ENCODE peak calls at places on chromosomes 1 and 21, in nine cellular contexts. N is OCI-LY7, B is GM23338, J is keratinocyte, W is PC-3, U is heart left ventricle, L is WERI-Rb-1, E is esophagus squamous epithelium, Z is endothelial cell of umbilical vein. F is an unnamed sample. For H3K36me3, the result is how much of the 10 kb centered on the place peaks cover.

GRCh38 chr21:43808832-43809251 is 19.5 kb downstream of the RRP1 start:
- DNase-seq in N (peak), U (no peak), W (no peak), B (no peak), L (no peak), E (no peak), Z (no peak), J (no peak), F (peak)

GRCh38 chr1:160711528-160712311 is at the start of gene CD48:
- DNase-seq in J (no peak), W (no peak), E (no peak), Z (no peak), N (peak), L (no peak), B (no peak), U (no peak), F (no peak)

GRCh38 chr1:2910211-2910610 is 108.7 kb upstream of the TTC34 start:
- DNase-seq in U (no peak), E (no peak), J (no peak), N (no peak), Z (no peak), L (no peak), B (no peak), W (no peak), F (no peak)

GRCh38 chr1:200967693-200968468 is 55.6 kb downstream of the KIF21B start:
- DNase-seq in E (no peak), J (no peak), N (no peak), U (no peak), L (no peak), W (no peak), B (no peak), Z (no peak), F (no peak)

GRCh38 chr1:9873992-9874391 is 36.1 kb downstream of the CTNNBIP1 start:
- DNase-seq in N (no peak), W (no peak), U (no peak), L (no peak), B (no peak), E (no peak), Z (no peak), J (no peak), F (no peak)

GRCh38 chr1:53663525-53664300 is 75.3 kb downstream of the GLIS1 start:
- DNase-seq in N (no peak), B (no peak), U (no peak), Z (no peak), L (no peak), W (no peak), E (no peak), J (no peak), F (no peak)

GRCh38 chr1:167489581-167490340 is 28.6 kb downstream of the CD247 start:
- DNase-seq in J (no peak), W (no peak), U (no peak), E (no peak), L (no peak), N (no peak), Z (no peak), B (peak), F (no peak)

GRCh38 chr1:186948542-186948941 is 119.8 kb downstream of the PLA2G4A start:
- DNase-seq in W (no peak), L (peak), N (no peak), J (no peak), Z (peak), U (no peak), B (no peak), E (no peak), F (peak)

GRCh38 chr21:37008705-37009104 is 2.2 kb downstream of the RIPPLY3 start:
- DNase-seq in U (no peak), E (no peak), B (peak), J (no peak), L (no peak), Z (no peak), W (no peak), N (no peak), F (no peak)

GRCh38 chr21:37005548-37006242 is 807 bp upstream of the RIPPLY3 start:
- DNase-seq in U (no peak), N (no peak), J (no peak), W (no peak), L (no peak), B (peak), E (no peak), Z (no peak), F (no peak)

GRCh38 chr21:37006243-37006520 is 320 bp upstream of the RIPPLY3 start:
- DNase-seq in J (no peak), U (no peak), W (no peak), N (no peak), Z (no peak), L (no peak), E (no peak), B (no peak), F (no peak)

GRCh38 chr21:37006521-37007291 is at the start of gene RIPPLY3:
- DNase-seq in W (peak), Z (no peak), U (no peak), L (peak), J (no peak), B (peak), E (no peak), N (no peak), F (no peak)

DNA sequence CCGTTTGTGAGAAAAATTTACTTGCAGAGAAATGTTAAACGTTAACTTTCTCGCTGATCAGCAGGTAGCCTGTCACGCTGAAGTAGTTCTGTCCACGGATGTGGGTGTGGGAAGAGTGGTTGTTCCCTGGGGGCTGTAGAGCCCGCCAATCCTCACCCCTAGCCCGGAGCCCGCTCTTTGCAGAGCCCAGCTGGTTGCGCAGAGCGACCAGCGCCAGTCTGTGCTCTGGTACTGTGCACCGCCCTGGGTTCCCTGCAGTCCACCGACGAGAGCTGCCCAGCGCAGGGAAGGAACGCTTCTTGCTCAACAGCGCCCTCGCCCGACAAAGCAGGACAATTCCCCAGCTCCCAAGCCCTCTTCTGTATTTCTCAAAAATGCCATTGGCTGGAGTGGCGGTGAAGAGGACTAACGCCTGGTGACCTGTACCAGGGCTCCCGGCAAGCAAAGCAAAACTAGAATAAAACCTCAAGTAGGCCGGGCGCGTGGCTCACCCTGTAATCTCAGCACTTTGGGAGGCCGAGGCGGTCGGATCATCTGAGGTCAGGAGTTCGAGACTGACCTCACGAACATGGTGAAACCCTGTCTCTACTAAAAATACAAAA is 3.3 kb downstream of the RIPPLY3 start:
- DNase-seq in B (peak), E (peak), Z (peak), J (no peak), L (peak), N (peak), W (peak), U (peak), F (peak)
- H3K4me3 ChIP-seq in B (peak), E (peak), Z (no peak), J (no peak), L (peak), N (peak), W (peak), U (peak), F (peak)

GRCh38 chr1:109398343-109399225 is 866 bp upstream of the SORT1 start:
- DNase-seq in N (no peak), Z (peak), L (no peak), E (no peak), W (peak), U (no peak), J (no peak), B (no peak), F (peak)

GRCh38 chr1:109399326-109399957 is 1.7 kb upstream of the SORT1 start:
- DNase-seq in N (peak), Z (peak), U (peak), E (no peak), J (no peak), B (peak), W (peak), L (peak), F (peak)

GRCh38 chr1:109396513-109396839 is 1.2 kb downstream of the SORT1 start:
- DNase-seq in U (no peak), B (no peak), J (no peak), W (no peak), Z (no peak), N (no peak), L (no peak), E (no peak), F (no peak)

GRCh38 chr1:109396971-109397370 is 747 bp downstream of the SORT1 start:
- DNase-seq in Z (peak), N (peak), E (no peak), U (no peak), B (no peak), L (peak), W (peak), J (no peak), F (peak)

DNA sequence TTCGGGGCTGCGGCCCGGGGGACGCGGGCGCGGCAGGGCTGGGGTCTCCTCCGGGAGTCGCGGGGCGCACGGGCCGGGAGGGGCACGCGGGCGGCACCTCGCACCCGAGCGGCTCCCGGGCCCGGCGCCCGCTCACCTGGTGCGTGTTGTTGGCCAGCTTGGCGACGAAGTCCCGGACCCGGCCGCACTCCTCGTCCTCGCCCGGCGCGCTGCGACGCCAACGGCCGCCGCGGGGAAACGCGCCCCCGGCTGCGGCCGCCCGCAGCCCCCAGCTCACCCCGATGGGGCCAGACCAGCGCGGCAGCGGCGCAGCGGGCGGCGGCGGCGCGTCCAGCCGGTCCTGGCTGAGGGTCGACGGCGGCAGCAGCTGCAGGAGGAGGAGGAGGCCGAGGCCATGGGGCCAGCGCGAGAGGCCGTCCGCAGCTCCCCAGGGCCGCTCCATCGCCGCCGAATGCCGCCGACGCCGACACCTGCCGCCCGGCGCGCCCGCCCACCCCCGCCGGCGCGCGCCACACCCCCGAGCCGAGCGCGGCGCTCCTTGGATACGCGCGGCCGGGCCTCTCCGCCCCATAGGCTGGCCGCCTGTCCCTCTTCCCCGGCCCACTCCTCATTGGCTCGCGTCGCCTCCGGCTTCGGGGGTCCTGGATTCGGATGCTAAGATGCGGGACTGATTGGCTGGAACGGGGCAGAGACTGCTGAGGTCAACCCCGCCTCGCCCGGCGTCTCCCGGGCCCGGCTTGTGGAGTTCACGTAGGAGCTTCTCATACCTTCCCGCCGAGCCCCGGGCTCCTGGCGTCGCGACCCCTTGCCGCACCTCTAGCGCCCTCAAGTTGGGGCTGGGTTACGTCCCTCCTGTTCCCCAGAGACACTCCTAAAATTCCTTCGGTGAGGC is at the start of gene SORT1:
- DNase-seq in Z (peak), N (peak), B (peak), U (peak), L (peak), J (no peak), W (peak), E (no peak), F (peak)
- TF ChIP-seq CTCF in Z (no peak), N (peak), B (peak), U (peak), L (peak), J (no peak), W (no peak), E (no peak), F (no peak)

GRCh38 chr1:165895451-165895871 is 68.0 kb downstream of the UCK2 start:
- DNase-seq in N (no peak), L (no peak), Z (peak), E (no peak), W (no peak), J (no peak), B (no peak), U (no peak), F (peak)
- H3K36me3 ChIP-seq in N (half or more), L (half or more), Z (under half), E (under half), W (half or more), J (under half), B (under half), U (under half), F (under half)

DNA sequence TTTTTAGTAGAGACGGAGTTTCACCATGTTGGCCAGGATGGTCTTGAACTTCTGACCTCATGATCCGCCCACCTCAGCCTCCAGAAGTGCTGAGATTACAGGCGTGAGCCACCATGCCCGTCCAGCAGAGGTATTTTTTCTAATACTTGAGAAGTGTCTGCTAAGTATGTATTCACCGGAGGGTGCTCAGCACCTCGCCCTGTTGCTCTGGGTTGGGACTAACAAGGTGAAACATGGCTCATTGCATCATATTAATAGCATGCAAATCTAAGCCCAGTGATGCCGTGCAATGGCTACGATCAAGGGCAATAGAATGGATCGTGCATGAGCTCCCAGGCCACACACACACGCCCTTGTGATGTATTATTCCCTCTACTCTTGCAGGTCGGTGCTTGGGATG is 68.7 kb downstream of the PDE9A start:
- DNase-seq in J (no peak), L (no peak), E (no peak), U (no peak), N (no peak), Z (no peak), W (no peak), B (no peak), F (no peak)
- H3K4me3 ChIP-seq in J (no peak), L (no peak), E (no peak), U (no peak), N (no peak), Z (no peak), W (no peak), B (no peak), F (no peak)

DNA sequence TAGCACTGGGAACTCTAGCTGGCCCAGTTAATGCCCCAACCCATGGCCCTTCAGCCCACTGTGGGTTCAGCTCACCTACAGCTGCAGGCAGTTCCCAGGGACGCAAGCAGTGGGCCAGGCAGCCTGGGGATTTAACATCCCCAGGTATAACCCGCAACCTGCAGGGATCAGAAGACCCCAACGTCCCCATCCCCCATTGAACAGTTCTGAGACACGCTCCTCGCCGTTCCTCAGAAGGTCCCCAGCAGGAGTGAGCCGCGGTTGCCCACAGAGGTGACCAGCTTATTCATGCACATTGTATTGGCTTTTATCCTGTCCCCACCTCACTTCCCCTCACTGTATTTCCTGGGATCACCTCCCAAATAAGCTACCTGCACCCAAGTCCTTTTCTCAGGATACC is 5.0 kb upstream of the MATN1 start:
- DNase-seq in L (no peak), B (no peak), U (no peak), N (no peak), W (no peak), J (no peak), E (no peak), Z (no peak), F (no peak)
- TF ChIP-seq CTCF in L (no peak), B (no peak), U (no peak), N (no peak), W (no peak), J (no peak), E (no peak), Z (no peak), F (no peak)

GRCh38 chr21:38965910-38966504 is 160.3 kb downstream of the ETS2 start:
- DNase-seq in J (no peak), E (no peak), W (no peak), B (peak), U (no peak), N (no peak), L (no peak), Z (no peak), F (peak)
- H3K36me3 ChIP-seq in J (under half), E (under half), W (under half), B (under half), U (under half), N (under half), L (under half), Z (under half), F (under half)

GRCh38 chr1:39411526-39411925 is 79.9 kb upstream of the BMP8A start:
- DNase-seq in N (no peak), W (peak), Z (no peak), B (no peak), L (no peak), U (no peak), E (no peak), J (no peak), F (no peak)
- H3K4me3 ChIP-seq in N (no peak), W (peak), Z (peak), B (peak), L (no peak), U (peak), E (no peak), J (peak), F (no peak)

F was measured in bronchial epithelial cell.